ENCODE peak calls at places on chromosome X, in six cellular contexts. One of them, this sample, is unnamed.

GRCh38 chrX:44012484-44013096 is 39.4 kb upstream of the NDP start:
- DNase-seq in breast epithelium: no peak
- DNase-seq in keratinocyte: peak; percentile 77
- DNase-seq in cardiac muscle cell: no peak
- DNase-seq in ascending aorta: peak; percentile 9
- DNase-seq in left ventricle myocardium inferior: peak; percentile 18
- DNase-seq in this sample: no peak

GRCh38 chrX:22577181-22577580 is 304.5 kb downstream of the CBLL2 start:
- DNase-seq in breast epithelium: no peak
- DNase-seq in ascending aorta: no peak
- DNase-seq in left ventricle myocardium inferior: no peak
- DNase-seq in keratinocyte: peak; percentile 46
- DNase-seq in cardiac muscle cell: no peak
- DNase-seq in this sample: no peak

GRCh38 chrX:141641138-141641537 is 51.6 kb downstream of the SPANXA2 start:
- DNase-seq in cardiac muscle cell: no peak
- DNase-seq in ascending aorta: no peak
- DNase-seq in left ventricle myocardium inferior: no peak
- DNase-seq in keratinocyte: no peak
- DNase-seq in breast epithelium: no peak
- DNase-seq in this sample: no peak

GRCh38 chrX:113741744-113742143 is 842.1 kb upstream of the HTR2C start:
- DNase-seq in left ventricle myocardium inferior: no peak
- DNase-seq in keratinocyte: no peak
- DNase-seq in breast epithelium: no peak
- DNase-seq in cardiac muscle cell: peak; percentile 50
- DNase-seq in ascending aorta: no peak
- DNase-seq in this sample: no peak

GRCh38 chrX:129606918-129607317 is 47.8 kb downstream of the APLN start:
- DNase-seq in ascending aorta: no peak
- DNase-seq in cardiac muscle cell: peak; percentile 71
- DNase-seq in keratinocyte: no peak
- DNase-seq in left ventricle myocardium inferior: no peak
- DNase-seq in breast epithelium: no peak
- DNase-seq in this sample: no peak

GRCh38 chrX:37871626-37872302 is 24.4 kb upstream of the DYNLT3 start:
- DNase-seq in keratinocyte: peak; percentile 66
- DNase-seq in ascending aorta: no peak
- DNase-seq in cardiac muscle cell: no peak
- DNase-seq in left ventricle myocardium inferior: peak; percentile 11
- DNase-seq in breast epithelium: no peak
- DNase-seq in this sample: no peak

GRCh38 chrX:78048036-78048435 is 56.0 kb upstream of the PGK1 start:
- DNase-seq in left ventricle myocardium inferior: no peak
- DNase-seq in keratinocyte: no peak
- DNase-seq in cardiac muscle cell: no peak
- DNase-seq in breast epithelium: no peak
- DNase-seq in ascending aorta: no peak
- DNase-seq in this sample: no peak

GRCh38 chrX:129262912-129263311 is 260.4 kb downstream of the SMARCA1 start:
- DNase-seq in cardiac muscle cell: no peak
- DNase-seq in left ventricle myocardium inferior: no peak
- DNase-seq in ascending aorta: no peak
- DNase-seq in keratinocyte: no peak
- DNase-seq in breast epithelium: no peak
- DNase-seq in this sample: no peak

GRCh38 chrX:54494166-54494969 is 1.7 kb downstream of the FGD1 start:
- DNase-seq in ascending aorta: no peak
- DNase-seq in keratinocyte: no peak
- DNase-seq in left ventricle myocardium inferior: no peak
- DNase-seq in cardiac muscle cell: no peak
- DNase-seq in breast epithelium: no peak
- DNase-seq in this sample: no peak

GRCh38 chrX:66638591-66639500 is at the start of gene EDA2R:
- DNase-seq in breast epithelium: no peak
- DNase-seq in left ventricle myocardium inferior: no peak
- DNase-seq in cardiac muscle cell: peak; percentile 74
- DNase-seq in ascending aorta: no peak
- DNase-seq in keratinocyte: peak; percentile 63
- DNase-seq in this sample: no peak

GRCh38 chrX:15151267-15152196 is 118.4 kb downstream of the ASB9 start:
- DNase-seq in cardiac muscle cell: no peak
- DNase-seq in breast epithelium: no peak
- DNase-seq in keratinocyte: no peak
- DNase-seq in ascending aorta: no peak
- DNase-seq in left ventricle myocardium inferior: no peak
- DNase-seq in this sample: no peak

GRCh38 chrX:123959281-123960063 is 2.0 kb upstream of the STAG2 start:
- DNase-seq in breast epithelium: peak; percentile 60
- DNase-seq in ascending aorta: no peak
- DNase-seq in cardiac muscle cell: peak; percentile 23
- DNase-seq in left ventricle myocardium inferior: peak; percentile 50
- DNase-seq in keratinocyte: no peak
- DNase-seq in this sample: peak; percentile 79

GRCh38 chrX:129726307-129727111 is 12.3 kb upstream of the XPNPEP2 start:
- DNase-seq in keratinocyte: peak; percentile 17
- DNase-seq in breast epithelium: peak; percentile 59
- DNase-seq in ascending aorta: no peak
- DNase-seq in left ventricle myocardium inferior: peak; percentile 46
- DNase-seq in cardiac muscle cell: peak; percentile 60
- DNase-seq in this sample: no peak

GRCh38 chrX:129115104-129115503 is 408.2 kb downstream of the SMARCA1 start:
- DNase-seq in breast epithelium: no peak
- DNase-seq in keratinocyte: no peak
- DNase-seq in cardiac muscle cell: peak; percentile 81
- DNase-seq in ascending aorta: no peak
- DNase-seq in left ventricle myocardium inferior: no peak
- DNase-seq in this sample: no peak

GRCh38 chrX:101231080-101231479 is 11.5 kb downstream of the DRP2 start:
- DNase-seq in breast epithelium: no peak
- DNase-seq in ascending aorta: no peak
- DNase-seq in keratinocyte: no peak
- DNase-seq in left ventricle myocardium inferior: no peak
- DNase-seq in cardiac muscle cell: no peak
- DNase-seq in this sample: no peak

GRCh38 chrX:150623583-150623982 is 55.2 kb downstream of the MTM1 start:
- DNase-seq in ascending aorta: no peak
- DNase-seq in left ventricle myocardium inferior: no peak
- DNase-seq in breast epithelium: no peak
- DNase-seq in cardiac muscle cell: no peak
- DNase-seq in keratinocyte: no peak
- DNase-seq in this sample: no peak

GRCh38 chrX:45714864-45715263 is 514.2 kb upstream of the DIPK2B start:
- DNase-seq in breast epithelium: no peak
- DNase-seq in left ventricle myocardium inferior: no peak
- DNase-seq in ascending aorta: peak; percentile 10
- DNase-seq in cardiac muscle cell: no peak
- DNase-seq in keratinocyte: no peak
- DNase-seq in this sample: no peak

GRCh38 chrX:39611468-39611867 is 486.3 kb downstream of the BCOR start:
- DNase-seq in breast epithelium: no peak
- DNase-seq in cardiac muscle cell: no peak
- DNase-seq in keratinocyte: no peak
- DNase-seq in left ventricle myocardium inferior: no peak
- DNase-seq in ascending aorta: no peak
- DNase-seq in this sample: no peak

GRCh38 chrX:119399772-119400101 is 601 bp downstream of the SLC25A43 start:
- DNase-seq in keratinocyte: no peak
- DNase-seq in cardiac muscle cell: no peak
- DNase-seq in breast epithelium: no peak
- DNase-seq in left ventricle myocardium inferior: no peak
- DNase-seq in ascending aorta: no peak
- DNase-seq in this sample: no peak

GRCh38 chrX:9646471-9647038 is 119.1 kb downstream of the GPR143 start:
- DNase-seq in left ventricle myocardium inferior: no peak
- DNase-seq in cardiac muscle cell: no peak
- DNase-seq in keratinocyte: no peak
- DNase-seq in breast epithelium: no peak
- DNase-seq in ascending aorta: no peak
- DNase-seq in this sample: no peak

GRCh38 chrX:31279359-31279758 is 207.5 kb upstream of the FTHL17 start:
- DNase-seq in ascending aorta: no peak
- DNase-seq in breast epithelium: no peak
- DNase-seq in cardiac muscle cell: no peak
- DNase-seq in left ventricle myocardium inferior: no peak
- DNase-seq in keratinocyte: peak; percentile 11
- DNase-seq in this sample: no peak

GRCh38 chrX:140157611-140158010 is 192.3 kb upstream of the CXorf66 start:
- DNase-seq in breast epithelium: no peak
- DNase-seq in cardiac muscle cell: no peak
- DNase-seq in ascending aorta: no peak
- DNase-seq in left ventricle myocardium inferior: no peak
- DNase-seq in keratinocyte: no peak
- DNase-seq in this sample: no peak

GRCh38 chrX:123738378-123738955 is 5.6 kb upstream of the THOC2 start:
- DNase-seq in breast epithelium: no peak
- DNase-seq in ascending aorta: no peak
- DNase-seq in cardiac muscle cell: no peak
- DNase-seq in keratinocyte: no peak
- DNase-seq in left ventricle myocardium inferior: no peak
- DNase-seq in this sample: no peak

GRCh38 chrX:42472727-42473126 is 305.2 kb downstream of the PPP1R2C start:
- DNase-seq in breast epithelium: no peak
- DNase-seq in cardiac muscle cell: no peak
- DNase-seq in left ventricle myocardium inferior: no peak
- DNase-seq in keratinocyte: no peak
- DNase-seq in ascending aorta: no peak
- DNase-seq in this sample: no peak

GRCh38 chrX:77900688-77901087 is 1.4 kb downstream of the COX7B start:
- DNase-seq in left ventricle myocardium inferior: no peak
- DNase-seq in keratinocyte: no peak
- DNase-seq in ascending aorta: no peak
- DNase-seq in cardiac muscle cell: no peak
- DNase-seq in breast epithelium: no peak
- DNase-seq in this sample: no peak

GRCh38 chrX:16743604-16744325 is 24.4 kb downstream of the SYAP1 start:
- DNase-seq in breast epithelium: no peak
- DNase-seq in left ventricle myocardium inferior: no peak
- DNase-seq in ascending aorta: no peak
- DNase-seq in keratinocyte: no peak
- DNase-seq in cardiac muscle cell: no peak
- DNase-seq in this sample: no peak
- TF ChIP-seq CTCF in breast epithelium: no peak
- TF ChIP-seq CTCF in left ventricle myocardium inferior: peak; percentile 19
- TF ChIP-seq CTCF in ascending aorta: no peak
- TF ChIP-seq CTCF in keratinocyte: peak; percentile 75
- TF ChIP-seq CTCF in cardiac muscle cell: peak; percentile 30
- TF ChIP-seq CTCF in this sample: no peak

DNA sequence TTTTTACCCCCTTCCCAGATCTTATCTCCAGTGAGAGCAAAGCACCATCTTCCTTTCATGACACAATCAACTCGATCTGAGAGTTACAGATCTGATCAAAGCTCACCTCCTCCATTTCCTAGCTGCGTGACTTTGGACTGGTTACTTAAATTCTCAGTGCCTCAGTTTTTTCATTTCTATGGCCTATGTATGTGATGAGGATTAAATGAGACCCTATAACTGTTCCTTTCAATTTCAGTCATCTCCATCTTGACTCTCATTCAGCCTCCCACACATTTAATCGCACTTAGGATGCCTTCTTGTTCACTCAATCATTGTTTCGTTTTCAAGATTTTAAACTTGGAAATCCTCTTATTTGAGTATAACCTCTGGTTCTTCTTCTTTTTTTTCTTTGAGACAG is 20.1 kb upstream of the CXCR3 start:
- DNase-seq in cardiac muscle cell: no peak
- DNase-seq in ascending aorta: no peak
- DNase-seq in left ventricle myocardium inferior: no peak
- DNase-seq in breast epithelium: no peak
- DNase-seq in keratinocyte: no peak
- DNase-seq in this sample: no peak
- H3K27ac ChIP-seq in cardiac muscle cell: no peak overlapping the region
- H3K27ac ChIP-seq in ascending aorta: no peak overlapping the region
- H3K27ac ChIP-seq in left ventricle myocardium inferior: no peak overlapping the region
- H3K27ac ChIP-seq in breast epithelium: no peak overlapping the region
- H3K27ac ChIP-seq in keratinocyte: no peak overlapping the region
- H3K27ac ChIP-seq in this sample: no peak overlapping the region

GRCh38 chrX:68506649-68507048 is 7.8 kb downstream of the YIPF6 start:
- DNase-seq in left ventricle myocardium inferior: no peak
- DNase-seq in keratinocyte: no peak
- DNase-seq in ascending aorta: no peak
- DNase-seq in cardiac muscle cell: no peak
- DNase-seq in breast epithelium: no peak
- DNase-seq in this sample: no peak

GRCh38 chrX:68508799-68509198 is 9.9 kb downstream of the YIPF6 start:
- DNase-seq in breast epithelium: no peak
- DNase-seq in left ventricle myocardium inferior: no peak
- DNase-seq in cardiac muscle cell: no peak
- DNase-seq in keratinocyte: no peak
- DNase-seq in ascending aorta: no peak
- DNase-seq in this sample: no peak

GRCh38 chrX:68511255-68511654 is 12.4 kb downstream of the YIPF6 start:
- DNase-seq in left ventricle myocardium inferior: no peak
- DNase-seq in keratinocyte: no peak
- DNase-seq in breast epithelium: no peak
- DNase-seq in ascending aorta: no peak
- DNase-seq in cardiac muscle cell: peak; percentile 51
- DNase-seq in this sample: no peak
- TF ChIP-seq CTCF in left ventricle myocardium inferior: peak; percentile 77
- TF ChIP-seq CTCF in keratinocyte: peak; percentile 78
- TF ChIP-seq CTCF in breast epithelium: no peak
- TF ChIP-seq CTCF in ascending aorta: peak; percentile 45
- TF ChIP-seq CTCF in cardiac muscle cell: peak; percentile 66
- TF ChIP-seq CTCF in this sample: peak; percentile 75

DNA sequence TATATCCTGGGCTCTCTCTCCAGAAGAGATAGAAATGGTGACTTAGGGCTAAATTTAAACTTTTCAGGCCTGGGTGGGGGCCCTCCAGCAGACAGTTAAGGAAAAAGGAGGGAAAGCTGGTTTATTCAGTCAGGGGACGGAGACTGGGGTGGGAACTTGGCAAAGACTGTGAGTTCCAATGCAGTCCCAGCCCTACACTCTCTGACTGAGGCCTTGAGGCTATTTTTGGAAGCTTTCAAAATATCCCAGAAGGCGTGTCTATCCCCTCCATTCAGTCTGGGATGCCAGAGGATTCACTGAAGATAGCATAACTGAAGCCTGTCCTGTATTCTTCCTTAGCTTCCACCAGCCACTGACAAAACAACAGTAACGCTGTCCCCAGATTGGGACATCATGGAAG is 32.1 kb upstream of the MSN start:
- DNase-seq in cardiac muscle cell: peak; percentile 20
- DNase-seq in keratinocyte: no peak
- DNase-seq in breast epithelium: no peak
- DNase-seq in left ventricle myocardium inferior: peak; percentile 17
- DNase-seq in ascending aorta: no peak
- DNase-seq in this sample: no peak
- H3K27ac ChIP-seq in cardiac muscle cell: peak overlapping the region; percentile 81
- H3K27ac ChIP-seq in keratinocyte: no peak overlapping the region
- H3K27ac ChIP-seq in breast epithelium: peak overlapping the region; percentile 65
- H3K27ac ChIP-seq in left ventricle myocardium inferior: peak overlapping the region; percentile 83
- H3K27ac ChIP-seq in ascending aorta: peak overlapping the region; percentile 74
- H3K27ac ChIP-seq in this sample: no peak overlapping the region

This sample was measured in kidney.